ENCODE peak calls at places on chromosome 11, in nine cellular contexts. H, S, W, L, C, E, A, F and G are unnamed samples.

GRCh38 chr11:105632316-105632715 is 22.4 kb downstream of the GRIA4 start:
- DNase-seq in L (no peak), H (no peak), S (no peak), E (no peak), A (no peak), C (no peak), F (no peak), W (no peak), G (no peak)

GRCh38 chr11:46290598-46291309 is 13.3 kb downstream of the CREB3L1 start:
- DNase-seq in C (peak), L (peak), E (peak), W (peak), H (peak), F (peak), S (peak), A (peak), G (peak)

GRCh38 chr11:128482512-128483191 is 104.7 kb downstream of the ETS1 start:
- DNase-seq in W (no peak), F (no peak), C (no peak), S (peak), H (peak), L (no peak), A (no peak), E (peak), G (peak)

GRCh38 chr11:126645206-126645605 is 289.7 kb downstream of the ST3GAL4 start:
- DNase-seq in H (no peak), F (no peak), E (no peak), W (no peak), C (no peak), A (no peak), L (no peak), S (no peak), G (no peak)

GRCh38 chr11:130744804-130745203 is 171.5 kb downstream of the SNX19 start:
- DNase-seq in F (no peak), E (no peak), W (no peak), L (no peak), H (no peak), C (no peak), S (no peak), A (no peak), G (no peak)

GRCh38 chr11:32435947-32436750 is 810 bp upstream of the WT1 start:
- DNase-seq in H (peak), A (peak), E (no peak), C (no peak), F (peak), W (no peak), L (peak), S (no peak), G (no peak)

GRCh38 chr11:10654211-10655150 is 39.1 kb downstream of the IRAG1 start:
- DNase-seq in S (no peak), F (no peak), C (no peak), W (no peak), H (peak), A (peak), E (peak), L (no peak), G (no peak)

GRCh38 chr11:129225190-129225589 is 33.1 kb upstream of the ARHGAP32 start:
- DNase-seq in L (no peak), A (peak), S (peak), C (no peak), H (peak), E (peak), F (no peak), W (no peak), G (no peak)

GRCh38 chr11:74388678-74389327 is 9.4 kb downstream of the PGM2L1 start:
- DNase-seq in L (peak), F (no peak), E (peak), S (peak), A (peak), H (peak), W (peak), C (peak), G (peak)

GRCh38 chr11:88345408-88345807 is 7.9 kb upstream of the CTSC start:
- DNase-seq in S (no peak), H (no peak), A (peak), L (no peak), W (no peak), C (no peak), E (no peak), F (no peak), G (no peak)

GRCh38 chr11:9231848-9232177 is 33.3 kb downstream of the DENND5A start:
- DNase-seq in C (no peak), F (no peak), A (peak), W (no peak), S (no peak), E (peak), L (no peak), H (peak), G (no peak)

GRCh38 chr11:19849107-19849789 is 136.6 kb downstream of the NAV2 start:
- DNase-seq in F (peak), W (no peak), H (peak), C (no peak), L (peak), E (peak), S (no peak), A (peak), G (no peak)

GRCh38 chr11:110759972-110760381 is 47.7 kb upstream of the ARHGAP20 start:
- DNase-seq in S (no peak), L (no peak), H (peak), C (no peak), F (no peak), W (peak), A (peak), E (peak), G (no peak)

GRCh38 chr11:58867556-58867955 is 23.1 kb upstream of the GLYATL2 start:
- DNase-seq in E (peak), S (no peak), L (no peak), C (no peak), H (no peak), A (no peak), F (no peak), W (no peak), G (no peak)

GRCh38 chr11:108115495-108116140 is 5.7 kb upstream of the ACAT1 start:
- DNase-seq in C (peak), L (no peak), S (peak), W (peak), A (peak), F (peak), H (peak), E (peak), G (peak)

GRCh38 chr11:73347067-73347466 is 29.1 kb upstream of the RELT start:
- DNase-seq in A (no peak), L (no peak), W (no peak), E (no peak), H (no peak), F (no peak), C (no peak), S (no peak), G (no peak)

GRCh38 chr11:63920870-63921417 is 4.0 kb upstream of the RCOR2 start:
- DNase-seq in H (no peak), S (no peak), W (peak), L (peak), C (peak), A (no peak), E (peak), F (peak), G (no peak)

GRCh38 chr11:73907191-73907590 is 30.4 kb downstream of the PAAF1 start:
- DNase-seq in L (no peak), E (peak), W (no peak), S (no peak), A (peak), C (no peak), H (peak), F (no peak), G (no peak)

GRCh38 chr11:63841554-63841953 is 2.6 kb downstream of the MARK2 start:
- DNase-seq in S (no peak), A (peak), H (peak), F (no peak), L (no peak), E (peak), C (no peak), W (no peak), G (no peak)

GRCh38 chr11:100629671-100630070 is 57.4 kb upstream of the ARHGAP42 start:
- DNase-seq in C (no peak), E (no peak), W (no peak), S (no peak), H (no peak), F (no peak), L (no peak), A (peak), G (no peak)

GRCh38 chr11:72179804-72180396 is 12.0 kb upstream of the FOLR1 start:
- DNase-seq in E (peak), A (no peak), L (no peak), S (no peak), C (no peak), F (no peak), H (no peak), W (no peak), G (no peak)

GRCh38 chr11:2954263-2954662 is 25.0 kb upstream of the PHLDA2 start:
- DNase-seq in H (no peak), W (no peak), F (no peak), C (no peak), S (no peak), E (no peak), L (no peak), A (no peak), G (no peak)

GRCh38 chr11:118406599-118407166 is 5.3 kb downstream of the ATP5MG start:
- DNase-seq in L (no peak), H (no peak), E (peak), C (no peak), F (no peak), A (peak), S (peak), W (no peak), G (peak)

GRCh38 chr11:111855506-111855905 is 15.9 kb downstream of the ALG9 start:
- DNase-seq in S (no peak), C (no peak), A (no peak), H (no peak), E (no peak), L (no peak), W (no peak), F (no peak), G (no peak)

GRCh38 chr11:114890076-114890475 is 211.7 kb downstream of the NXPE2 start:
- DNase-seq in L (no peak), F (no peak), E (no peak), W (no peak), H (no peak), S (no peak), A (no peak), C (no peak), G (no peak)

GRCh38 chr11:120629407-120629806 is 117.9 kb downstream of the GRIK4 start:
- DNase-seq in S (no peak), A (no peak), F (no peak), E (no peak), W (no peak), H (no peak), C (no peak), L (no peak), G (no peak)

GRCh38 chr11:120634706-120635105 is 123.2 kb downstream of the GRIK4 start:
- DNase-seq in A (no peak), C (no peak), E (no peak), S (no peak), W (no peak), F (no peak), H (no peak), L (no peak), G (no peak)

GRCh38 chr11:120630100-120630499 is 118.6 kb downstream of the GRIK4 start:
- DNase-seq in A (no peak), F (no peak), L (no peak), W (no peak), C (no peak), E (no peak), H (no peak), S (no peak), G (no peak)

GRCh38 chr11:120633630-120634374 is 122.3 kb downstream of the GRIK4 start:
- DNase-seq in F (no peak), W (no peak), E (no peak), S (no peak), C (no peak), H (no peak), L (no peak), A (no peak), G (no peak)

DNA sequence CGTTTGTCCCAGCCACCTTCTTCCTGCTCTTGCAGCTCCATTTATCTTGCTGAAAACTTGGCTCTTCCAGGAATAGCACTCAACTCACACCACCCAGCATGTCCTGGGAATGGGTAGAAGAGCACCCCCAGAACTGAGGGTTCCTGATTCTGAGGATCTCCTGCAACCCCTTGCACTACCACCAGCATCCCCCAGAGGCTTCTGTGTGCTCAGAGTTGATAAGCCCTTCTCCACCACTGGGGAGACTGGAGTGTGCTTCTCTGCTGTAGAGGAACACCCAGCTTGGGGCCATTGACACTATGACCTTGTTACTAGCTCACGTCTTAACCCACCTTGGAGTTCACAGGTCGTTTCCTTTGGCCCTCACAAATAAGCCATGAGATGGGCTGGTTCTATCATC is 121.0 kb downstream of the GRIK4 start:
- DNase-seq in S (no peak), C (no peak), W (no peak), F (no peak), H (no peak), L (no peak), E (no peak), A (no peak), G (no peak)
- TF ChIP-seq CTCF in S (no peak), C (no peak), W (no peak), F (no peak), H (no peak), L (no peak), E (no peak), A (no peak), G (no peak)

GRCh38 chr11:17506942-17507341 is 30.3 kb upstream of the ABCC8 start:
- DNase-seq in A (no peak), F (no peak), W (no peak), H (no peak), C (no peak), E (no peak), S (no peak), L (no peak), G (no peak)
- TF ChIP-seq CTCF in A (no peak), F (no peak), W (no peak), H (no peak), C (no peak), E (no peak), S (no peak), L (no peak), G (no peak)

DNA sequence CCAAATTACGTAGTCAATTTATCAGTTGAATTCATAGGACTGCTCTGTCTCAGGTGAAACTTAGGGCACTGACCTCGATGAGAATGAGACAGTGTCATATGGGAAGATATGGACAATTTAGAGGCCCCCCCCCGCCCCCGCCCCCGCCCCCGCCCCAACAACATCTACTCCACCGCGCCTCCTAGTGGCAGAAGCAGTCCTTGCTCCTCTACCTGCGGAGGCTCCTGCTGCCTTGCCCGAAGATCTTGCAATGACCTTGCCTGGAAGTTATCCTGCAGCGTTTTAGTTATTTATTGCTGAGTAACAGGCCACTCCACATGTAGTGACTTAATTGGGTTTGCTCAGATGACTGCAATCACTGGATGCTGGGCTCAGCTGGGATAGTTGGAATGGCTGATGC is 15.1 kb downstream of the SERPINH1 start:
- DNase-seq in H (no peak), L (peak), F (peak), S (no peak), C (peak), A (no peak), W (peak), E (peak), G (no peak)
- TF ChIP-seq CTCF in H (peak), L (peak), F (no peak), S (peak), C (no peak), A (peak), W (peak), E (peak), G (peak)

GRCh38 chr11:27238811-27239210 is 124.2 kb downstream of the CCDC34 start:
- DNase-seq in W (no peak), E (no peak), F (no peak), A (no peak), S (no peak), L (no peak), H (peak), C (no peak), G (no peak)

GRCh38 chr11:27241316-27242122 is 121.5 kb downstream of the CCDC34 start:
- DNase-seq in S (peak), E (peak), C (no peak), H (peak), A (peak), W (no peak), L (no peak), F (no peak), G (no peak)

GRCh38 chr11:27242591-27242990 is 120.4 kb downstream of the CCDC34 start:
- DNase-seq in F (no peak), L (no peak), S (peak), E (peak), H (peak), W (no peak), C (no peak), A (peak), G (no peak)

GRCh38 chr11:27237641-27238040 is 125.4 kb downstream of the CCDC34 start:
- DNase-seq in C (no peak), F (no peak), E (no peak), A (no peak), H (no peak), S (no peak), L (peak), W (peak), G (no peak)

GRCh38 chr11:27239305-27239942 is 123.6 kb downstream of the CCDC34 start:
- DNase-seq in S (peak), W (no peak), A (no peak), F (no peak), C (no peak), L (no peak), H (peak), E (peak), G (peak)
- TF ChIP-seq CTCF in S (no peak), W (no peak), A (no peak), F (no peak), C (no peak), L (no peak), H (no peak), E (no peak), G (no peak)

GRCh38 chr11:132561937-132562336 is 970.4 kb downstream of the OPCML start:
- DNase-seq in S (no peak), F (no peak), W (no peak), C (no peak), L (no peak), A (no peak), E (no peak), H (no peak), G (no peak)

GRCh38 chr11:132563050-132563449 is 969.3 kb downstream of the OPCML start:
- DNase-seq in C (no peak), L (no peak), E (no peak), S (no peak), H (no peak), F (no peak), A (no peak), W (no peak), G (no peak)

GRCh38 chr11:132555617-132556016 is 976.7 kb downstream of the OPCML start:
- DNase-seq in L (no peak), A (no peak), W (no peak), H (no peak), C (no peak), E (no peak), F (no peak), S (no peak), G (no peak)

GRCh38 chr11:132556316-132556715 is 976.0 kb downstream of the OPCML start:
- DNase-seq in C (no peak), W (no peak), H (no peak), F (no peak), E (no peak), A (no peak), S (no peak), L (no peak), G (no peak)

DNA sequence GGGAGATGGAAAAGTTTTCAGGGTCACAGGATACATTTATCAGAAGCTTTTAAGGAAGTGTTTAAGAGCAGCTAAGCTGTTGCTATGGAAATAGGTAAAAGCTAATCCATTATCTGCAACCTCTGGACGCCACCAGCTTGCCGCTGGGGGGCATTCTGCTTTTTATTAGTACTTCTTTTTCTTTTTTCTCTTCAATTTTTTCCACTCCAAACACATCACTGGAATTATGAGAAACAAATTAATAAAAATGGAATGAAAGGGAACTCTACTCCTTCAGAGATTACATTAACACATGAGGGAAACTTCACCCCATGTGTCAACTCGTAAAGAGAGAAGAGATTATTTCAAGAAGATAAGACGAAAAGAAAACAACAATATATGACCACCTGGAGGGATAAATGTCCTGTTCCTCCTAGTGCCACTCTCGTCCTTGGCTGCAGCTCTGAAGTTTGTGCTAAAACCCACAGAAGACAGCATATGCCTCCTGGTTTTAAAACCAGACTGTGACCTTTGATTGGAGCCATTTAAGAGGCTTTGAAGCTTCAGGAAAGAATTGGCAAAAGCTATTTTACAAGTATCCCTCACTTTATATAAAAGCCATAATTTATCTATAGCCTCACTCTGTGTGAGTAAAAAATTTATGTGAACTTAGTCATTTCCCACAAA is 972.8 kb downstream of the OPCML start:
- DNase-seq in E (peak), H (no peak), S (no peak), L (no peak), W (no peak), A (no peak), F (no peak), C (no peak), G (no peak)
- TF ChIP-seq CTCF in E (no peak), H (no peak), S (no peak), L (no peak), W (no peak), A (peak), F (no peak), C (no peak), G (no peak)

DNA sequence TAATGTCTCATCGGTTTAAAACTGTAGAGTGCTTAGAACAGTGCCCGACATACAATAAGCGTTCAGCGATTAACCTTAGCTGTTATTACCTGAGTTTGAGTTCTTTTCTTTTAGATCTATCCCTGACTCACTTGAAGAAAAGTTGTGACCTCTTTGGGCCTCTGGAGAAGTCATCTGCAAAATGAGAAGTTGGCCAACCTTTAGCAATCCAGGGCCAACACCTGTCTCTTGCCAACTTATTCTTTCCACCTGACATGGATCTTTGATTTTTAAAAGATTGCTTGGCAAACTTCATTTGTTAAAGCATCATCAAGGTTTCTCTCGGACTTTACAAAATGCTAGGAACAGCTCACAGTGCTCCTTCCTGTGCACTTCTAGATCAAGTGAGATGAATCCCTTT is 89.3 kb downstream of the CCDC81 start:
- DNase-seq in L (no peak), H (no peak), F (no peak), A (no peak), C (no peak), E (no peak), W (no peak), S (no peak), G (no peak)
- TF ChIP-seq CTCF in L (no peak), H (no peak), F (no peak), A (no peak), C (no peak), E (no peak), W (no peak), S (no peak), G (no peak)